ENCODE peak calls at places on chromosomes 3 and 15, in five cellular contexts. M is spleen; G is CD8-positive, alpha-beta T cell; X is neural progenitor cell; J is uterus. U is an unnamed sample.

GRCh38 chr15:45871121-45871855 is 236.5 kb downstream of the SQOR start:
- DNase-seq in M (no peak), G (no peak), X (no peak), J (no peak), U (peak)

GRCh38 chr3:166837535-166837934 is 542.6 kb downstream of the ZBBX start:
- DNase-seq in M (no peak), G (no peak), X (peak), J (no peak), U (no peak)

GRCh38 chr15:100879461-100880138 is at the start of gene ALDH1A3:
- DNase-seq in M (no peak), G (no peak), X (peak), J (peak), U (no peak)

GRCh38 chr15:44319385-44319784 is 30.9 kb downstream of the GOLM2 start:
- DNase-seq in M (no peak), G (no peak), X (no peak), J (no peak), U (no peak)

GRCh38 chr15:60006203-60006782 is 2.2 kb downstream of the FOXB1 start:
- DNase-seq in M (peak), G (no peak), X (peak), J (no peak), U (no peak)

GRCh38 chr15:87326274-87326673 is 930.3 kb downstream of the NTRK3 start:
- DNase-seq in M (no peak), G (no peak), X (no peak), J (no peak), U (no peak)

GRCh38 chr3:37135561-37135960 is 38.8 kb downstream of the LRRFIP2 start:
- DNase-seq in M (no peak), G (no peak), X (no peak), J (no peak), U (no peak)

GRCh38 chr3:8755564-8756237 is 13.7 kb downstream of the OXTR start:
- DNase-seq in M (no peak), G (no peak), X (no peak), J (no peak), U (no peak)

GRCh38 chr15:59329570-59330350 is 42.9 kb downstream of the MYO1E start:
- DNase-seq in M (no peak), G (no peak), X (no peak), J (no peak), U (peak)

GRCh38 chr15:40702077-40702476 is 7.1 kb downstream of the RAD51 start:
- DNase-seq in M (no peak), G (no peak), X (no peak), J (no peak), U (no peak)

GRCh38 chr3:148309390-148310035 is 388.2 kb upstream of the AGTR1 start:
- DNase-seq in M (no peak), G (no peak), X (peak), J (no peak), U (peak)

GRCh38 chr3:10373686-10374261 is 52.9 kb upstream of the SEC13 start:
- DNase-seq in M (peak), G (no peak), X (no peak), J (no peak), U (no peak)

GRCh38 chr3:51568041-51568440 is 29.5 kb downstream of the RAD54L2 start:
- DNase-seq in M (no peak), G (no peak), X (peak), J (no peak), U (no peak)

GRCh38 chr3:104323226-104323625 is 1043.5 kb upstream of the ALCAM start:
- DNase-seq in M (no peak), G (no peak), X (no peak), J (no peak), U (no peak)

GRCh38 chr3:39637807-39638206 is 170.3 kb downstream of the MOBP start:
- DNase-seq in M (no peak), G (no peak), X (no peak), J (no peak), U (no peak)

GRCh38 chr15:74724570-74725240 is 623 bp downstream of the CYP1A1 start:
- DNase-seq in M (no peak), G (no peak), X (no peak), J (no peak), U (no peak)

GRCh38 chr15:74468341-74469032 is 7.5 kb upstream of the UBL7 start:
- DNase-seq in M (no peak), G (no peak), X (no peak), J (no peak), U (no peak)

GRCh38 chr3:86785381-86785780 is 205.6 kb downstream of the VGLL3 start:
- DNase-seq in M (no peak), G (no peak), X (no peak), J (no peak), U (peak)

GRCh38 chr15:71003314-71003713 is 110.7 kb downstream of the LRRC49 start:
- DNase-seq in M (no peak), G (no peak), X (no peak), J (no peak), U (no peak)

GRCh38 chr3:23490459-23490858 is 287.3 kb downstream of the UBE2E2 start:
- DNase-seq in M (no peak), G (no peak), X (no peak), J (no peak), U (peak)

GRCh38 chr3:20511863-20512262 is 325.9 kb upstream of the SGO1 start:
- DNase-seq in M (no peak), G (no peak), X (peak), J (no peak), U (peak)

GRCh38 chr3:197428117-197428761 is 127.5 kb downstream of the BDH1 start:
- DNase-seq in M (no peak), G (no peak), X (peak), J (no peak), U (peak)

GRCh38 chr15:60035344-60035743 is 31.2 kb downstream of the FOXB1 start:
- DNase-seq in M (no peak), G (no peak), X (no peak), J (no peak), U (no peak)

GRCh38 chr3:141052570-141053069 is 1.5 kb downstream of the SPSB4 start:
- DNase-seq in M (no peak), G (no peak), X (peak), J (no peak), U (no peak)

GRCh38 chr3:173284301-173284700 is 113.2 kb upstream of the NLGN1 start:
- DNase-seq in M (no peak), G (no peak), X (no peak), J (no peak), U (no peak)

GRCh38 chr3:184145120-184145524 is 10.0 kb downstream of the EIF2B5 start:
- DNase-seq in M (peak), G (no peak), X (peak), J (peak), U (no peak)

GRCh38 chr15:25780479-25781255 is 82.5 kb downstream of the ATP10A start:
- DNase-seq in M (no peak), G (no peak), X (no peak), J (no peak), U (no peak)

GRCh38 chr15:89521605-89522004 is 25.2 kb upstream of the RHCG start:
- DNase-seq in M (no peak), G (no peak), X (no peak), J (no peak), U (no peak)

GRCh38 chr15:72113347-72114031 is 4.5 kb downstream of the MYO9A start:
- DNase-seq in M (no peak), G (no peak), X (no peak), J (no peak), U (no peak)

GRCh38 chr3:5376761-5377160 is 189.3 kb downstream of the EDEM1 start:
- DNase-seq in M (peak), G (no peak), X (peak), J (no peak), U (no peak)

GRCh38 chr15:101174152-101174920 is 77.5 kb downstream of the CHSY1 start:
- DNase-seq in M (no peak), G (no peak), X (no peak), J (no peak), U (no peak)

GRCh38 chr3:62585861-62586260 is 212.5 kb upstream of the FEZF2 start:
- DNase-seq in M (no peak), G (no peak), X (no peak), J (no peak), U (no peak)

GRCh38 chr3:160869825-160870224 is 113.8 kb downstream of the PPM1L start:
- DNase-seq in M (no peak), G (no peak), X (no peak), J (no peak), U (no peak)

GRCh38 chr3:160870327-160870726 is 114.3 kb downstream of the PPM1L start:
- DNase-seq in M (no peak), G (no peak), X (peak), J (no peak), U (no peak)
- H3K4me3 ChIP-seq in M (no peak), G (no peak), X (no peak), J (no peak), U (no peak)

DNA sequence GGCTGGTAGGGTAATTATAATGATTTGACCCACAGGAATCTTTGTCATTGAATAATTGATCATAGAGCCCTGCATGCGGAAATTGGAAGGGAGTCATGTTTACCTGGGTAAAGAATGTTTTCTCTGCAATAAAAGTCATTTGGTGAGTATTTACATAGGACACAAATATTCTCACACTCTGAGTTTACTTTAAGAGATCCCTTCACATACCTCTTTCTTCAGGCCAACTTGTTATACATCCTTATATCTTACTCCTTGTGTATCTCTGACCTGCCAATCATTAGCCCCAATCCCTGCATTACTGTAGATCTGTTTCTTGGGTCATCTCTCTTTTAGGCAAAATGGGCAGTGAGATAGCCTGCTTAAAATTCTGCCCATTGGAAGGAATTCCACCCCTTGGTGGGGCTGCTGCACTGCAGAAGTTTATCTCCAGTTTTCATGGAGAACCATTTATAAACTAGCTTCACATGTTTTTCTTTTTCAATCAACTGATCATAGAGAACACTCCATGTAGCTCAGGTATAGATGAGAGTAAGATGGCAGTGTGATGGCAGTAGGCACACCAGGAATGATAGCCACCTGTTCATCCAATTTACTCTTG is 46.2 kb downstream of the ILDR1 start:
- DNase-seq in M (no peak), G (no peak), X (no peak), J (no peak), U (no peak)
- TF ChIP-seq CTCF in M (no peak), G (no peak), X (no peak), J (no peak), U (peak)

GRCh38 chr3:49277357-49277723 is 308 bp upstream of the C3orf62 start:
- DNase-seq in M (no peak), G (no peak), X (no peak), J (peak), U (no peak)
- H3K4me3 ChIP-seq in M (peak), G (peak), X (no peak), J (peak), U (peak)

GRCh38 chr15:28881170-28881569 is 4.6 kb upstream of the APBA2 start:
- DNase-seq in M (no peak), G (no peak), X (no peak), J (no peak), U (no peak)
- TF ChIP-seq CTCF in M (no peak), G (no peak), X (no peak), J (no peak), U (peak)

DNA sequence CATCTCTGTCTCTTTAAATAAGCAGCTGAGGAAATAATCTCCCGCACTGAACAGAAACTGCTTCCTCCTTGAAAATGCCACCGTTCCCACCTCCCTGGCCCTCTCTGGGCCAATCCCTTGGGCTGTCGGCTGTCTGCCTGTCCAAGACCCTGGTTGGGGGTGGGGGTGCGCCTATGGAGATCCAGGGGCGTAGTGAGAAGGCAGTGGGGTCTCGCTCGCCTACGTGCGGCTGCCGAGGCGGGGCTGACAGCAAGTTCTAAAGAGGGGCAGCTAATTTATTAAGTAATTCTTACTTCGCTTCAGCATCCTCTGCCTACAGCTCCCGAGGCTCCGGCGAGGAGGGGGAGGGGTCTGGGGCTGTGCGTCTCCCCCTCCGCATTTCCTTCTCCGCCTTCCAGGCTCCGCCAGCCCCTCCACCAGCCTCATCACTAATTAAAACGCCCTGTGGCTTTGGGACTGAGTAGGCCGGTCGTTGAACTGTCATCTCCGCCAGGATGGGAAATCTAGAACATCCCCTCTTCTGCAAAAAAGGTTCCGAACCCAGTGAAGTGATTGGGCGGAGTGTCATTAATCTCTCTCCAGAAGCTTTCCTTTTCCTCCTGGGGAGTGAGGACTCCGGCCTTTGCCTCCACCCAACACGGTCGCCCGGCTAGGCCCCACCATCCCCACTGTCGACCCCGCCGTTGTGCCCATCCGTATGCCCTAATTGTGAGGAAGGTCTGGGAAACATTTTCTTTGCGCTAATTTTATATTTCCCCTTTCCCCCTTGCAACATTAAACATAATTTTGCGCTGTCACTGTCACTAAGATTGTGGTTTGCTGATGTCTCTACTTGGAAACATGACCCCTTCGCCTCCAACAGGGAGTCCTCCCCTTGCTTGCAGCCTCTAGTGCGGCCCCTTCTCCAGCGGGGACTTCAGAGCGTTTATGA is 16.9 kb downstream of the NR2F2 start:
- DNase-seq in M (peak), G (no peak), X (peak), J (peak), U (no peak)
- H3K4me3 ChIP-seq in M (peak), G (no peak), X (peak), J (peak), U (no peak)